ENCODE peak calls at places on chromosomes 11 and 22, in seven cellular contexts. G, R, Y, B, S, H and K are unnamed samples.

GRCh38 chr22:23034621-23035556 is 35.4 kb upstream of the GNAZ start:
- DNase-seq in G (no peak), R (no peak), Y (no peak), B (no peak), S (no peak), H (no peak), K (no peak)

GRCh38 chr11:121328213-121328966 is 35.8 kb downstream of the SC5D start:
- DNase-seq in G (no peak), R (no peak), Y (peak; percentile 61), B (no peak), S (no peak), H (no peak), K (no peak)

GRCh38 chr11:99370557-99371200 is 349.9 kb downstream of the CNTN5 start:
- DNase-seq in G (peak; percentile 71), R (no peak), Y (no peak), B (peak; percentile 9), S (no peak), H (peak; percentile 72), K (no peak)

GRCh38 chr22:45059296-45059695 is 49.5 kb upstream of the PHF21B start:
- DNase-seq in G (no peak), R (no peak), Y (no peak), B (no peak), S (no peak), H (no peak), K (no peak)

GRCh38 chr11:3357994-3358676 is 20.8 kb downstream of the ZNF195 start:
- DNase-seq in G (no peak), R (no peak), Y (no peak), B (no peak), S (no peak), H (no peak), K (no peak)

GRCh38 chr22:30572840-30573593 is 1.4 kb downstream of the GAL3ST1 start:
- DNase-seq in G (no peak), R (no peak), Y (peak; percentile 82), B (peak; percentile 41), S (peak; percentile 44), H (no peak), K (no peak)

GRCh38 chr11:100329352-100329751 is 357.7 kb upstream of the ARHGAP42 start:
- DNase-seq in G (no peak), R (no peak), Y (no peak), B (no peak), S (no peak), H (no peak), K (no peak)

GRCh38 chr22:41216984-41217383 is 11.9 kb downstream of the L3MBTL2 start:
- DNase-seq in G (no peak), R (peak; percentile 65), Y (no peak), B (no peak), S (no peak), H (peak; percentile 72), K (peak; percentile 77)

GRCh38 chr11:121595717-121596156 is 143.0 kb upstream of the SORL1-AS1 start:
- DNase-seq in G (no peak), R (no peak), Y (no peak), B (peak; percentile 51), S (no peak), H (peak; percentile 100), K (peak; percentile 86)

GRCh38 chr11:975824-976223 is 50.2 kb downstream of the AP2A2 start:
- DNase-seq in G (no peak), R (no peak), Y (no peak), B (peak; percentile 78), S (peak; percentile 44), H (peak; percentile 52), K (no peak)

GRCh38 chr11:126310229-126310991 is 6.5 kb downstream of the DCPS start:
- DNase-seq in G (peak; percentile 74), R (peak; percentile 85), Y (peak; percentile 84), B (peak; percentile 60), S (peak; percentile 63), H (peak; percentile 74), K (peak; percentile 86)

DNA sequence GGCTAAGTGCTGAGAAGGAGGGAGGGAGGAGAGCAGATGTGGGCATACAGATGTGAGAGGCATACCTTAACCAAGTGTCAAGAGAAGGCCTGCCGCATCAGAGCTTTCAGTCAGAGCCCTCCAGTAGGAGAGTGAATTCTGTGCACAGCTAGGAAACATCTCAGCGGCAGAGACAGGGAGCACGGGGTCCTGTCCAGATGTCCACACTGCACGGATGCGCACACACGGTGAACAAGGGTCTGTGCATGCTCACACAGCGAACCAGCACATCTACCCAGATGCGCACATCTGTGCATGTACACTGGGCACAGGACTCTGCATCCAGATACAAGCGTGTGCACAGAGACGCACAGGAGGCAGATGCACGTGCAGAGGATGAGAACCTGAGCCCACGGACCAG is 778.0 kb downstream of the BRD1 start:
- DNase-seq in G (peak; percentile 0), R (no peak), Y (no peak), B (no peak), S (no peak), H (no peak), K (no peak)
- TF ChIP-seq POLR2A in G (no peak), R (no peak), Y (no peak), B (no peak), S (no peak), H (no peak), K (no peak)

GRCh38 chr22:48100685-48101417 is 1338.4 kb downstream of the TBC1D22A start:
- DNase-seq in G (no peak), R (no peak), Y (no peak), B (no peak), S (no peak), H (no peak), K (peak; percentile 46)
- H3K27ac ChIP-seq in G (no peak overlapping the region), R (no peak overlapping the region), Y (no peak overlapping the region), B (no peak overlapping the region), S (no peak overlapping the region), H (no peak overlapping the region), K (no peak overlapping the region)

GRCh38 chr22:37308385-37309200 is 26.3 kb downstream of the CYTH4 start:
- DNase-seq in G (no peak), R (no peak), Y (no peak), B (no peak), S (no peak), H (no peak), K (no peak)

GRCh38 chr22:37306494-37306829 is 24.2 kb downstream of the CYTH4 start:
- DNase-seq in G (no peak), R (no peak), Y (no peak), B (no peak), S (no peak), H (no peak), K (no peak)

GRCh38 chr22:37304595-37305343 is 22.5 kb downstream of the CYTH4 start:
- DNase-seq in G (peak; percentile 75), R (no peak), Y (no peak), B (no peak), S (peak; percentile 22), H (peak; percentile 69), K (no peak)

GRCh38 chr22:37303821-37304274 is 21.5 kb downstream of the CYTH4 start:
- DNase-seq in G (peak; percentile 95), R (no peak), Y (no peak), B (peak; percentile 67), S (peak; percentile 32), H (peak; percentile 95), K (no peak)

GRCh38 chr22:37305873-37306272 is 23.6 kb downstream of the CYTH4 start:
- DNase-seq in G (no peak), R (no peak), Y (no peak), B (no peak), S (no peak), H (no peak), K (no peak)
- H3K4me1 ChIP-seq in G (peaks cover 45% of the 10 kb centered on the region), R (peaks cover 3% of the 10 kb centered on the region), Y (no peaks in the 10 kb centered on the region), B (peaks cover 64% of the 10 kb centered on the region), S (peaks cover 28% of the 10 kb centered on the region), H (peaks cover 57% of the 10 kb centered on the region), K (no peaks in the 10 kb centered on the region)

GRCh38 chr11:78139422-78140391 is at the start of gene ALG8:
- DNase-seq in G (peak; percentile 97), R (peak; percentile 97), Y (peak; percentile 98), B (peak; percentile 95), S (peak; percentile 93), H (peak; percentile 94), K (peak; percentile 97)
- TF ChIP-seq POLR2A in G (peak; percentile 59), R (peak; percentile 47), Y (peak; percentile 66), B (peak; percentile 86), S (peak; percentile 83), H (peak; percentile 84), K (peak; percentile 8)

GRCh38 chr11:7597620-7598019 is 75.7 kb downstream of the CYB5R2 start:
- DNase-seq in G (no peak), R (no peak), Y (peak; percentile 65), B (no peak), S (no peak), H (no peak), K (no peak)
- H3K27ac ChIP-seq in G (no peak overlapping the region), R (no peak overlapping the region), Y (peak overlapping the region; percentile 56), B (peak overlapping the region; percentile 61), S (no peak overlapping the region), H (no peak overlapping the region), K (no peak overlapping the region)